ENCODE peak calls at places on chromosomes 1 and 21, in five cellular contexts. H is HCT116, M is K562, K is GM12878, N is upper lobe of left lung. Q is an unnamed sample.
A peak's percentile ranks its signal among the peaks of the same experiment; 100 is the strongest.

GRCh38 chr1:16226495-16227179 is 10.3 kb downstream of the CPLANE2 start:
- ATAC-seq in H (no peak), M (no peak), K (no peak), N (peak; percentile 84), Q (peak; percentile 31)

GRCh38 chr1:154418898-154419619 is 13.9 kb downstream of the IL6R start:
- ATAC-seq in H (no peak), M (no peak), K (peak; percentile 32), N (peak; percentile 2), Q (no peak)

GRCh38 chr1:66553846-66554245 is 19.9 kb downstream of the SGIP1 start:
- ATAC-seq in H (no peak), M (no peak), K (no peak), N (no peak), Q (no peak)

GRCh38 chr1:6580119-6580587 is 359 bp downstream of the ZBTB48 start:
- ATAC-seq in H (peak; percentile 59), M (peak; percentile 49), K (peak; percentile 58), N (peak; percentile 39), Q (peak; percentile 38)

GRCh38 chr1:72170246-72170645 is 112.1 kb downstream of the NEGR1 start:
- ATAC-seq in H (no peak), M (no peak), K (no peak), N (no peak), Q (no peak)

GRCh38 chr1:202835548-202836072 is 24.9 kb downstream of the PCAT6 start:
- ATAC-seq in H (no peak), M (no peak), K (peak; percentile 85), N (no peak), Q (no peak)

GRCh38 chr1:178684542-178685000 is 40.5 kb upstream of the RALGPS2 start:
- ATAC-seq in H (peak; percentile 80), M (no peak), K (peak; percentile 81), N (peak; percentile 72), Q (peak; percentile 65)

GRCh38 chr1:67433830-67434229 is 3.6 kb upstream of the SERBP1 start:
- ATAC-seq in H (no peak), M (no peak), K (no peak), N (no peak), Q (no peak)

GRCh38 chr1:88504601-88505000 is 179.5 kb upstream of the PKN2 start:
- ATAC-seq in H (no peak), M (no peak), K (no peak), N (no peak), Q (no peak)

GRCh38 chr21:44897326-44898010 is 23.2 kb downstream of the ITGB2 start:
- ATAC-seq in H (peak; percentile 80), M (peak; percentile 88), K (peak; percentile 31), N (peak; percentile 64), Q (peak; percentile 67)

GRCh38 chr1:25028910-25029599 is 99.0 kb upstream of the RUNX3 start:
- ATAC-seq in H (no peak), M (no peak), K (peak; percentile 7), N (no peak), Q (no peak)

GRCh38 chr1:78075621-78076020 is 29.9 kb downstream of the GIPC2 start:
- ATAC-seq in H (no peak), M (no peak), K (no peak), N (no peak), Q (no peak)

GRCh38 chr1:227437495-227438008 is 119.3 kb upstream of the CDC42BPA start:
- ATAC-seq in H (peak; percentile 91), M (peak; percentile 88), K (no peak), N (peak; percentile 82), Q (no peak)

GRCh38 chr1:20308569-20308968 is 17.9 kb downstream of the VWA5B1 start:
- ATAC-seq in H (no peak), M (peak; percentile 50), K (no peak), N (no peak), Q (no peak)

GRCh38 chr1:170559166-170559565 is 27.2 kb downstream of the GORAB start:
- ATAC-seq in H (no peak), M (no peak), K (no peak), N (no peak), Q (no peak)

GRCh38 chr1:47894718-47895393 is 102.3 kb downstream of the TRABD2B start:
- ATAC-seq in H (peak; percentile 81), M (no peak), K (no peak), N (peak; percentile 32), Q (no peak)

GRCh38 chr1:8239039-8239305 is 78.9 kb upstream of the SLC45A1 start:
- ATAC-seq in H (peak; percentile 71), M (peak; percentile 65), K (no peak), N (peak; percentile 83), Q (peak; percentile 66)

GRCh38 chr21:26106562-26106961 is 64.0 kb downstream of the APP start:
- ATAC-seq in H (no peak), M (no peak), K (no peak), N (no peak), Q (no peak)

GRCh38 chr1:204563780-204564179 is 47.6 kb downstream of the MDM4 start:
- ATAC-seq in H (no peak), M (no peak), K (no peak), N (no peak), Q (no peak)

GRCh38 chr1:7267493-7267892 is 482.2 kb downstream of the CAMTA1 start:
- ATAC-seq in H (no peak), M (no peak), K (no peak), N (no peak), Q (no peak)

GRCh38 chr1:37128091-37128490 is 93.8 kb upstream of the GRIK3 start:
- ATAC-seq in H (no peak), M (no peak), K (no peak), N (no peak), Q (no peak)

GRCh38 chr1:36665478-36666080 is 182.9 kb upstream of the CSF3R start:
- ATAC-seq in H (no peak), M (no peak), K (peak; percentile 92), N (no peak), Q (no peak)

GRCh38 chr1:23585321-23586022 is 26.2 kb upstream of the ID3 start:
- ATAC-seq in H (peak; percentile 26), M (no peak), K (no peak), N (peak; percentile 91), Q (peak; percentile 88)

GRCh38 chr1:157969693-157970485 is 23.6 kb upstream of the KIRREL1 start:
- ATAC-seq in H (peak; percentile 93), M (peak; percentile 59), K (peak; percentile 29), N (peak; percentile 82), Q (peak; percentile 54)

DNA sequence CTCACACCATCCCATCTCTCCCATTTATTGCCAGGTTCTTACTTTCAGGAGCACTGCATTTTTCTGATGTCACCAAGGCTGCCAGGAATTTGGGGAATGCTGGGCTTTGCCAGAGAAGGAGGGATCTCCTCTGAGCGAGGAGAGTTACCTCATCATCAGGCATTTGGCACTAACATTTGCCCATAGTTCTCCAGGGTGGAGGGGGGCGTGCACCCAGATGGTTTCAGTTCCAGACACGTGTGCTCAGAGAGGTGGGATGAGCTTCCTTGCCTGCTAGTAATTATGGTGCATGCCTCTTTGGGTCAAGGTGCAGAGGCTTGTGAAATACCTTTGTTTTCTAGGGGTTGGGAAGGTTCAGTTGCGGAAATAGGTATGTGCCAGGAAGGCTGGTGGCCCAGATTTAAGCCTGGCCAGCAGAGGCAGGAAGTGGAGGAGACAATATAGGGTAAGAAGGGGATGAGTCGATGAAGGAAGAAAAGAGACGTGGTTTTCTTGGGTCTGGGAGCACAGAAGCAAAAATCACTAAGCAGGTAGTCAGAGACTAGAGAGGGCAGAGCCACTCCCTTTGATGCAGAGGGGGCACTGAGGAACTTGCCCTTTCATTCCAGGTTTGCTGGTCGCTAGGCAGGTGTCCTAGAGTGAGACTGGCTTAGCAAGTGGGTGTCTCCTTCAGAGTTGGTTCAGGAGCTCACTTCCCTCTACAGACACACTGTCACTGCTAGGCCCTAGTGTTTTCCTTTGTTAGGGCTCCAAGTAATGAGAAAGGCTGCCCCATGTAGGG is 7.2 kb downstream of the TUFT1 start:
- ATAC-seq in H (peak; percentile 77), M (no peak), K (no peak), N (peak; percentile 89), Q (peak; percentile 94)
- TF ChIP-seq POLR2A in H (no peak), M (no peak), K (no peak), N (no peak), Q (no peak)

GRCh38 chr1:217076902-217077301 is 353.7 kb upstream of the ESRRG start:
- ATAC-seq in H (no peak), M (no peak), K (no peak), N (no peak), Q (no peak)
- TF ChIP-seq POLR2AphosphoS5 in H (no peak), M (no peak), K (no peak), N (no peak), Q (no peak)

GRCh38 chr1:30929944-30930525 is 21.5 kb upstream of the SDC3 start:
- ATAC-seq in H (peak; percentile 38), M (peak; percentile 40), K (peak; percentile 19), N (peak; percentile 22), Q (no peak)
- TF ChIP-seq POLR2A in H (no peak), M (no peak), K (no peak), N (no peak), Q (no peak)

GRCh38 chr1:182392045-182393028 is 747 bp upstream of the GLUL start:
- ATAC-seq in H (peak; percentile 42), M (peak; percentile 43), K (peak; percentile 10), N (peak; percentile 49), Q (peak; percentile 36)

GRCh38 chr1:182389619-182390047 is 2.0 kb downstream of the GLUL start:
- ATAC-seq in H (no peak), M (no peak), K (peak; percentile 7), N (no peak), Q (no peak)

GRCh38 chr1:182391028-182391361 is 595 bp downstream of the GLUL start:
- ATAC-seq in H (no peak), M (peak; percentile 0), K (peak; percentile 6), N (peak; percentile 4), Q (peak; percentile 0)

GRCh38 chr1:182394055-182394775 is 2.6 kb upstream of the GLUL start:
- ATAC-seq in H (no peak), M (no peak), K (no peak), N (no peak), Q (no peak)

GRCh38 chr1:182391362-182392044 is at the start of gene GLUL:
- ATAC-seq in H (peak; percentile 93), M (peak; percentile 89), K (peak; percentile 86), N (peak; percentile 95), Q (peak; percentile 94)
- TF ChIP-seq POLR2AphosphoS5 in H (peak; percentile 98), M (peak; percentile 98), K (peak; percentile 96), N (peak; percentile 99), Q (peak; percentile 100)

GRCh38 chr1:150572918-150573647 is 6.3 kb downstream of the MCL1 start:
- ATAC-seq in H (no peak), M (peak; percentile 6), K (peak; percentile 15), N (no peak), Q (no peak)
- TF ChIP-seq POLR2A in H (no peak), M (peak; percentile 16), K (peak; percentile 67), N (peak; percentile 10), Q (peak; percentile 24)

GRCh38 chr1:10680487-10680886 is 116.0 kb downstream of the CASZ1 start:
- ATAC-seq in H (no peak), M (peak; percentile 31), K (no peak), N (peak; percentile 41), Q (no peak)
- TF ChIP-seq POLR2AphosphoS5 in H (no peak), M (no peak), K (no peak), N (no peak), Q (no peak)

GRCh38 chr1:161047436-161048420 is 2.0 kb upstream of the USF1 start:
- ATAC-seq in H (no peak), M (no peak), K (no peak), N (no peak), Q (no peak)
- TF ChIP-seq POLR2A in H (no peak), M (no peak), K (no peak), N (no peak), Q (no peak)

GRCh38 chr1:180112979-180113650 is 41.6 kb upstream of the QSOX1 start:
- ATAC-seq in H (no peak), M (no peak), K (no peak), N (no peak), Q (peak; percentile 77)
- TF ChIP-seq POLR2AphosphoS5 in H (no peak), M (no peak), K (no peak), N (no peak), Q (peak; percentile 51)

Q was measured in gastroesophageal sphincter.